ENCODE peak calls at places on chromosome 6, in six cellular contexts. K is heart right ventricle; P is astrocyte; V is choroid plexus epithelial cell; B is AG09309; A is CD4-positive, alpha-beta T cell. I is an unnamed sample.

GRCh38 chr6:144019929-144020328 is 11.9 kb upstream of the PLAGL1 start:
- DNase-seq in B (no peak), K (no peak), P (no peak), A (no peak), V (no peak), I (no peak)

GRCh38 chr6:80923816-80924215 is 817.3 kb downstream of the BCKDHB start:
- DNase-seq in P (no peak), K (no peak), V (no peak), B (no peak), A (no peak), I (no peak)

GRCh38 chr6:123223461-123223860 is 227.4 kb downstream of the CLVS2 start:
- DNase-seq in K (no peak), V (no peak), B (no peak), A (no peak), P (no peak), I (no peak)

GRCh38 chr6:107763959-107764358 is 60.2 kb downstream of the SCML4 start:
- DNase-seq in B (no peak), P (peak; percentile 78), A (no peak), V (peak; percentile 56), K (no peak), I (peak; percentile 43)

GRCh38 chr6:19492631-19493030 is 344.5 kb upstream of the ID4 start:
- DNase-seq in K (no peak), B (no peak), P (peak; percentile 20), V (peak; percentile 2), A (no peak), I (no peak)

GRCh38 chr6:11773013-11773412 is 5.6 kb downstream of the ADTRP start:
- DNase-seq in P (no peak), B (no peak), V (no peak), K (no peak), A (no peak), I (no peak)

GRCh38 chr6:99189823-99190721 is 159.4 kb downstream of the FAXC start:
- DNase-seq in B (no peak), P (no peak), V (no peak), K (no peak), A (no peak), I (no peak)

GRCh38 chr6:894274-894673 is 201.3 kb upstream of the EXOC2 start:
- DNase-seq in V (no peak), B (no peak), K (no peak), P (no peak), A (no peak), I (no peak)

GRCh38 chr6:99614430-99615161 is 8.0 kb downstream of the PRDM13 start:
- DNase-seq in B (no peak), V (no peak), A (no peak), K (no peak), P (no peak), I (no peak)

GRCh38 chr6:80179691-80180090 is 73.2 kb downstream of the BCKDHB start:
- DNase-seq in B (no peak), P (no peak), V (peak; percentile 3), K (no peak), A (no peak), I (no peak)

GRCh38 chr6:149045404-149045803 is 272.1 kb upstream of the TAB2 start:
- DNase-seq in A (no peak), V (no peak), B (no peak), K (no peak), P (no peak), I (no peak)

GRCh38 chr6:37565267-37566208 is 65.8 kb upstream of the CCDC167 start:
- DNase-seq in P (no peak), K (peak; percentile 8), V (no peak), B (no peak), A (no peak), I (no peak)

GRCh38 chr6:147693185-147693584 is 184.7 kb downstream of the SAMD5 start:
- DNase-seq in K (no peak), B (no peak), P (no peak), A (no peak), V (no peak), I (no peak)

GRCh38 chr6:30238178-30238795 is 25.1 kb upstream of the TRIM26 start:
- DNase-seq in A (peak; percentile 14), P (peak; percentile 4), V (peak; percentile 59), B (no peak), K (no peak), I (peak; percentile 21)

GRCh38 chr6:121430514-121431460 is 4.7 kb upstream of the GJA1 start:
- DNase-seq in B (no peak), K (no peak), V (peak; percentile 78), A (no peak), P (no peak), I (peak; percentile 37)

GRCh38 chr6:16698988-16699868 is 62.0 kb downstream of the ATXN1 start:
- DNase-seq in P (peak; percentile 71), K (no peak), A (no peak), B (no peak), V (peak; percentile 59), I (peak; percentile 42)

GRCh38 chr6:74289881-74290280 is 593.9 kb downstream of the CD109 start:
- DNase-seq in K (no peak), B (peak; percentile 63), P (peak; percentile 39), V (peak; percentile 36), A (no peak), I (peak; percentile 40)

GRCh38 chr6:29792123-29793035 is 35.2 kb upstream of the HLA-G start:
- DNase-seq in A (peak; percentile 72), K (peak; percentile 70), V (peak; percentile 10), B (no peak), P (no peak), I (no peak)

GRCh38 chr6:81228912-81229540 is 523.5 kb downstream of the TENT5A start:
- DNase-seq in P (peak; percentile 31), B (no peak), A (no peak), K (no peak), V (peak; percentile 94), I (peak; percentile 68)

GRCh38 chr6:53795702-53796450 is 1.1 kb downstream of the LRRC1 start:
- DNase-seq in V (no peak), P (peak; percentile 26), K (peak; percentile 22), B (no peak), A (no peak), I (no peak)

GRCh38 chr6:34791842-34792604 is at the start of gene BLTP3A:
- DNase-seq in V (peak; percentile 57), K (peak; percentile 65), A (peak; percentile 70), P (peak; percentile 35), B (no peak), I (peak; percentile 13)
- TF ChIP-seq CTCF in V (no peak), K (no peak), A (peak; percentile 2), P (no peak), B (no peak), I (no peak)

DNA sequence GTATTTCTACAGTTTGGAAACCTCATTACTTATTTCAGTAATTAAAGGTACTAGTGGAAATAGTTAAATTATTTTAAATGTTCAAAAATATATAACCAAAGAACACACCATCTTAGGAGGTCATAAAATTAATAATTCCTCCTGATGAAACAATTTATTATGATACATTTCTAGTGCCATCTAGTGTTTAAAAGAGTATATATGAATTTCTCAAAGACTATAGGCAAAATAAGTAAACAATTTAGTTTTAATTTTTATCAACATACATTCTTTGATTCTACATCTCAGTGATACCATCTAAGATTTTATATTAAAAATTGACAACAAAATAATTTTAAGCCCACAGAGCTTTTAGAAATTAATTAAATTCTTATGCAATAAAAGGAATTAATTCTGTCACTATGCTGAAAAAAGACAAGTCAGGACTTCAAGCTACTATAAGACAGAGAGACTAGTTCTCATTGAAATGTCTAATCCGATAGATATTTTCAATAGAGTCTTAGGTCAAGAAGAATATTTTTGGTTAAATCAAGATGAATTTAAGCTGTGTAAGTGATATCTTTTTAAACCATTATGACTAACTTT is 107.8 kb upstream of the RNF217 start:
- DNase-seq in B (no peak), K (no peak), V (peak; percentile 18), P (no peak), A (no peak), I (no peak)
- TF ChIP-seq CTCF in B (peak; percentile 11), K (peak; percentile 50), V (peak; percentile 44), P (peak; percentile 17), A (no peak), I (peak; percentile 72)

GRCh38 chr6:32153252-32153834 is 598 bp upstream of the PPT2 start:
- DNase-seq in A (no peak), K (peak; percentile 42), P (peak; percentile 33), V (peak; percentile 48), B (no peak), I (no peak)
- TF ChIP-seq CTCF in A (no peak), K (peak; percentile 42), P (no peak), V (peak; percentile 53), B (peak; percentile 38), I (peak; percentile 57)

DNA sequence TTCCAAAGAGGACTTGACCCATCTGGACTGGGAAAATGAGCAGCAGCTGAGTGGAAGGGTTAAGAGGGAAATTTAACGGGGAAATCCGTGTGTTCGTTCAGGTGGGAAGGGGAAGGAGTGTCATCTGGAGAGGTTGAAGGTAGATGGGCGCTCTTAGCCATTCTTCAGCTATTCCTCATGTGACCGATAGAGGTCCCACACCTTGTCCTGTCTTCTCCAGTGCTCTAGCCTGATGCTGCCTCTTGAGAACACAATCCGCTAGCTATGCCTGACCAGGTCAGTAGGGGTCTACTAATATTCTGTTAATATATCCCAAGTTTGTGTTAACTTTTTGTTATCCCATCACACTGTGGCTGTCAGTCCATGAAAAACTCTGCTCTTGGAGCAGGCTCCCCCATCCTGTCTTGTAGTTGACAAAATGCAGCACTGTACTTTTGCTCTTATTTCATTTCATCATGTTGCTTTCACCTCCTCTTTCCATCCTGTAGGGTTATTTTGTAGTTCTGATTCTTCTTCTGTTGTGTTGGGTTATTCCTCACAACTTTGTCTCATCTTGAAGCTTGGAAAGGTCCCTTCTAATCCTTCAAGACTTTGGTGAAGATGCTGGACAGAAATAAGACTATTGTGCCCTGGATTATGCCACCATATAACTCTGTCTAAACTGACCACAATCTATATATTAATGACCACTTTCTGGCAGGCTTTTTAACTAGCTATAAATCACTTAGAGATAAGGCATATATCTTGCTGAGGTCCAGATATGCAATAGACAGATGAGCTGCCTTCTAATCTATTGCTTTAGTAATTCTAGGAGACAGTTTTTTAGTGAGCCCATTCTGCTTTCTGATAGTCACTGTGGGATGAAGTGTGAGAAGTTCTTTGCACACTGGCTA is 123.4 kb upstream of the SUPT3H start:
- DNase-seq in K (no peak), B (no peak), V (peak; percentile 22), A (no peak), P (no peak), I (no peak)
- TF ChIP-seq CTCF in K (no peak), B (no peak), V (peak; percentile 54), A (no peak), P (peak; percentile 13), I (no peak)

DNA sequence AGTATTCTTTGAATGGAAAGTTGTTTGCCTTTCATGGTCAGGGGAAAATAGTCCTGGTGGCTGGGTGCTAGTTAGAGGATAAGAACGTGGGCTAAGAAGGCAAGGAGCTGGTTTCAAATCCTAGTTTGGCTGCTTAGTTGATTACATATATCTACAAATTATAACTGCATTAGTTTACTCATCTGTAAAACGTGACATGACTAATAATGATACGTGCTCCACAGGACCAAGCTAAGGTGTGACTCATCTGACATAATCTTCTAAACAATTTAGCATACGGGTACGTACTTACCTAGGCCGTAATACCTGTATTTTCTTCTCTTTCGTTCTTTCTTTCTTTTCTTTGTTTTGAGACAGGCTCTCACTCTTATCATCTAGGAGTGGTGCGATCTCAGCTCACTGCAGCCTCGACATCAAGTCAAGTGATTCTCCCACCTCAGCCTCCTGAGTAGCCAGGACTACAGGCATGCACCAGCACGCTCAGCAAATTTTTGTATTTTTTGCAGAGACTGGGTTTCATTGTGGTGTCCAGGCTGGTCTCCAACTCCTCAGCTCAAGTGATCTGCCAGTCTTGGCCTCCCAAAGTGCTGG is 1274.2 kb upstream of the GJE1 start:
- DNase-seq in P (peak; percentile 56), B (no peak), V (no peak), K (no peak), A (no peak), I (peak; percentile 25)
- TF ChIP-seq CTCF in P (no peak), B (no peak), V (no peak), K (no peak), A (no peak), I (no peak)